ENCODE peak calls at places on chromosomes 12 and 14, in seven cellular contexts. One of them, this sample, is unnamed.

GRCh38 chr12:3962661-3963483 is 89.7 kb upstream of the PARP11 start:
- DNase-seq in uterus: no peak
- DNase-seq in thyroid gland: no peak
- DNase-seq in A549: no peak
- DNase-seq in CD4-positive, alpha-beta memory T cell: peak; percentile 88
- DNase-seq in mesendoderm: peak; percentile 68
- DNase-seq in GM23338: no peak
- DNase-seq in this sample: peak; percentile 41

GRCh38 chr14:37668646-37669045 is 73.2 kb downstream of the TTC6 start:
- DNase-seq in mesendoderm: no peak
- DNase-seq in CD4-positive, alpha-beta memory T cell: no peak
- DNase-seq in A549: no peak
- DNase-seq in uterus: no peak
- DNase-seq in GM23338: no peak
- DNase-seq in thyroid gland: no peak
- DNase-seq in this sample: no peak

GRCh38 chr12:104568881-104569280 is 112.1 kb downstream of the CHST11 start:
- DNase-seq in mesendoderm: no peak
- DNase-seq in uterus: no peak
- DNase-seq in GM23338: no peak
- DNase-seq in thyroid gland: no peak
- DNase-seq in A549: no peak
- DNase-seq in CD4-positive, alpha-beta memory T cell: no peak
- DNase-seq in this sample: no peak

GRCh38 chr12:89994901-89995300 is 286.3 kb upstream of the ATP2B1 start:
- DNase-seq in GM23338: no peak
- DNase-seq in mesendoderm: no peak
- DNase-seq in CD4-positive, alpha-beta memory T cell: no peak
- DNase-seq in thyroid gland: no peak
- DNase-seq in uterus: no peak
- DNase-seq in A549: no peak
- DNase-seq in this sample: no peak

GRCh38 chr14:68016243-68016914 is 196.8 kb downstream of the RAD51B start:
- DNase-seq in uterus: no peak
- DNase-seq in GM23338: no peak
- DNase-seq in CD4-positive, alpha-beta memory T cell: no peak
- DNase-seq in mesendoderm: no peak
- DNase-seq in thyroid gland: no peak
- DNase-seq in A549: no peak
- DNase-seq in this sample: no peak

GRCh38 chr14:92973265-92973797 is 50.4 kb downstream of the CHGA start:
- DNase-seq in A549: no peak
- DNase-seq in thyroid gland: peak; percentile 90
- DNase-seq in uterus: peak; percentile 87
- DNase-seq in GM23338: peak; percentile 89
- DNase-seq in CD4-positive, alpha-beta memory T cell: no peak
- DNase-seq in mesendoderm: peak; percentile 76
- DNase-seq in this sample: no peak

GRCh38 chr14:30445394-30445793 is 113.6 kb upstream of the G2E3 start:
- DNase-seq in GM23338: no peak
- DNase-seq in mesendoderm: no peak
- DNase-seq in thyroid gland: no peak
- DNase-seq in A549: no peak
- DNase-seq in CD4-positive, alpha-beta memory T cell: no peak
- DNase-seq in uterus: no peak
- DNase-seq in this sample: no peak

GRCh38 chr12:115598827-115599226 is 678.7 kb downstream of the MED13L start:
- DNase-seq in uterus: no peak
- DNase-seq in mesendoderm: peak; percentile 39
- DNase-seq in GM23338: peak; percentile 34
- DNase-seq in CD4-positive, alpha-beta memory T cell: no peak
- DNase-seq in thyroid gland: peak; percentile 5
- DNase-seq in A549: no peak
- DNase-seq in this sample: no peak

GRCh38 chr12:97148941-97149559 is 242.0 kb downstream of the NEDD1 start:
- DNase-seq in GM23338: peak; percentile 89
- DNase-seq in A549: peak; percentile 24
- DNase-seq in mesendoderm: peak; percentile 78
- DNase-seq in CD4-positive, alpha-beta memory T cell: peak; percentile 25
- DNase-seq in uterus: no peak
- DNase-seq in thyroid gland: peak; percentile 65
- DNase-seq in this sample: peak; percentile 25

GRCh38 chr12:71032933-71033332 is 112.4 kb upstream of the PTPRR start:
- DNase-seq in CD4-positive, alpha-beta memory T cell: no peak
- DNase-seq in mesendoderm: no peak
- DNase-seq in GM23338: no peak
- DNase-seq in A549: no peak
- DNase-seq in uterus: no peak
- DNase-seq in thyroid gland: no peak
- DNase-seq in this sample: no peak

GRCh38 chr12:86496595-86496994 is 240.4 kb upstream of the MGAT4C start:
- DNase-seq in mesendoderm: no peak
- DNase-seq in thyroid gland: no peak
- DNase-seq in A549: no peak
- DNase-seq in CD4-positive, alpha-beta memory T cell: no peak
- DNase-seq in uterus: no peak
- DNase-seq in GM23338: no peak
- DNase-seq in this sample: no peak

GRCh38 chr12:49546481-49546880 is 7.7 kb downstream of the KCNH3 start:
- DNase-seq in thyroid gland: no peak
- DNase-seq in GM23338: no peak
- DNase-seq in mesendoderm: no peak
- DNase-seq in A549: no peak
- DNase-seq in uterus: no peak
- DNase-seq in CD4-positive, alpha-beta memory T cell: no peak
- DNase-seq in this sample: no peak

GRCh38 chr12:74412607-74413230 is 124.9 kb upstream of the ATXN7L3B start:
- DNase-seq in mesendoderm: peak; percentile 19
- DNase-seq in GM23338: peak; percentile 48
- DNase-seq in thyroid gland: no peak
- DNase-seq in uterus: no peak
- DNase-seq in A549: no peak
- DNase-seq in CD4-positive, alpha-beta memory T cell: no peak
- DNase-seq in this sample: no peak

GRCh38 chr14:57533214-57533613 is 39.6 kb upstream of the CCDC198 start:
- DNase-seq in thyroid gland: peak; percentile 13
- DNase-seq in GM23338: peak; percentile 63
- DNase-seq in A549: peak; percentile 5
- DNase-seq in CD4-positive, alpha-beta memory T cell: no peak
- DNase-seq in mesendoderm: peak; percentile 49
- DNase-seq in uterus: no peak
- DNase-seq in this sample: no peak

GRCh38 chr14:28061006-28061405 is 705.6 kb upstream of the FOXG1 start:
- DNase-seq in A549: no peak
- DNase-seq in mesendoderm: peak; percentile 71
- DNase-seq in thyroid gland: no peak
- DNase-seq in GM23338: no peak
- DNase-seq in CD4-positive, alpha-beta memory T cell: no peak
- DNase-seq in uterus: no peak
- DNase-seq in this sample: no peak

GRCh38 chr14:55160989-55161388 is 30.4 kb downstream of the DLGAP5 start:
- DNase-seq in A549: peak; percentile 38
- DNase-seq in thyroid gland: no peak
- DNase-seq in mesendoderm: no peak
- DNase-seq in uterus: no peak
- DNase-seq in GM23338: no peak
- DNase-seq in CD4-positive, alpha-beta memory T cell: peak; percentile 49
- DNase-seq in this sample: no peak

GRCh38 chr12:56020437-56021189 is at the start of gene IKZF4:
- DNase-seq in thyroid gland: peak; percentile 60
- DNase-seq in CD4-positive, alpha-beta memory T cell: no peak
- DNase-seq in mesendoderm: peak; percentile 89
- DNase-seq in A549: no peak
- DNase-seq in uterus: peak; percentile 85
- DNase-seq in GM23338: peak; percentile 85
- DNase-seq in this sample: no peak

GRCh38 chr12:32897688-32898573 is 1.4 kb upstream of the PKP2 start:
- DNase-seq in mesendoderm: no peak
- DNase-seq in uterus: no peak
- DNase-seq in A549: no peak
- DNase-seq in CD4-positive, alpha-beta memory T cell: no peak
- DNase-seq in thyroid gland: peak; percentile 1
- DNase-seq in GM23338: no peak
- DNase-seq in this sample: no peak

GRCh38 chr12:30320561-30320960 is 375.1 kb downstream of the IPO8 start:
- DNase-seq in A549: no peak
- DNase-seq in thyroid gland: no peak
- DNase-seq in uterus: no peak
- DNase-seq in GM23338: no peak
- DNase-seq in mesendoderm: no peak
- DNase-seq in CD4-positive, alpha-beta memory T cell: no peak
- DNase-seq in this sample: no peak

GRCh38 chr14:64717870-64718269 is 13.6 kb downstream of the PLEKHG3 start:
- DNase-seq in A549: no peak
- DNase-seq in mesendoderm: peak; percentile 23
- DNase-seq in uterus: peak; percentile 29
- DNase-seq in GM23338: no peak
- DNase-seq in CD4-positive, alpha-beta memory T cell: no peak
- DNase-seq in thyroid gland: peak; percentile 63
- DNase-seq in this sample: no peak

GRCh38 chr14:64718762-64719161 is 14.5 kb downstream of the PLEKHG3 start:
- DNase-seq in CD4-positive, alpha-beta memory T cell: no peak
- DNase-seq in thyroid gland: no peak
- DNase-seq in uterus: peak; percentile 19
- DNase-seq in A549: no peak
- DNase-seq in mesendoderm: peak; percentile 46
- DNase-seq in GM23338: no peak
- DNase-seq in this sample: no peak

GRCh38 chr14:64721391-64721791 is 17.2 kb downstream of the PLEKHG3 start:
- DNase-seq in GM23338: no peak
- DNase-seq in CD4-positive, alpha-beta memory T cell: no peak
- DNase-seq in uterus: peak; percentile 54
- DNase-seq in mesendoderm: no peak
- DNase-seq in A549: no peak
- DNase-seq in thyroid gland: peak; percentile 80
- DNase-seq in this sample: no peak

GRCh38 chr14:64720190-64720589 is 16.0 kb downstream of the PLEKHG3 start:
- DNase-seq in thyroid gland: peak; percentile 33
- DNase-seq in uterus: peak; percentile 10
- DNase-seq in GM23338: no peak
- DNase-seq in A549: peak; percentile 91
- DNase-seq in CD4-positive, alpha-beta memory T cell: no peak
- DNase-seq in mesendoderm: peak; percentile 83
- DNase-seq in this sample: no peak

DNA sequence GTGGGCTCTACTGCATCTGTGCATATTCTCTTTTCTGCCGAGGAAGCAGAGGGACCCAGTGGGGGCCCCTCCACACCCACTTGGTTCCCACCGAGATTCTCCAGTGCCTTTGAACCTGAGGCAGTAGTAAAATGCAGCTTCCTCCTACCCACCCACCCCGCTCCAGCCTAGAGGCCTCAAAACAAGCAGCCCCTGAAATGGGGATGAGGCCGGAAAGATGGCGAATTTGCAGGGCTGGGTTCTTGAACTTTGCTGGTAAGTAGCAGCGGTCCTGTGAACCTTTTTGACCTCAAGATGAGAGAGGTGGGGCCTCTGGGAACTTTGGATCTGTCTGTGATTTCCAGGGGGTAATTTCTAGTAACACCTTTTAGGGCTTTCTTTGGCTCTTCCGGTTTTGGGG is 15.4 kb downstream of the PLEKHG3 start:
- DNase-seq in mesendoderm: peak; percentile 10
- DNase-seq in A549: no peak
- DNase-seq in CD4-positive, alpha-beta memory T cell: no peak
- DNase-seq in GM23338: no peak
- DNase-seq in thyroid gland: no peak
- DNase-seq in uterus: peak; percentile 8
- DNase-seq in this sample: no peak
- H3K4me1 ChIP-seq in mesendoderm: peaks cover 62% of the 10 kb centered on the region
- H3K4me1 ChIP-seq in A549: peaks cover 94% of the 10 kb centered on the region
- H3K4me1 ChIP-seq in CD4-positive, alpha-beta memory T cell: peaks cover 100% of the 10 kb centered on the region
- H3K4me1 ChIP-seq in GM23338: peaks cover 84% of the 10 kb centered on the region
- H3K4me1 ChIP-seq in thyroid gland: peaks cover 94% of the 10 kb centered on the region
- H3K4me1 ChIP-seq in uterus: peaks cover 36% of the 10 kb centered on the region
- H3K4me1 ChIP-seq in this sample: peaks cover 98% of the 10 kb centered on the region

GRCh38 chr12:121516437-121517011 is 64.3 kb downstream of the KDM2B start:
- DNase-seq in CD4-positive, alpha-beta memory T cell: no peak
- DNase-seq in mesendoderm: peak; percentile 63
- DNase-seq in A549: no peak
- DNase-seq in thyroid gland: no peak
- DNase-seq in GM23338: no peak
- DNase-seq in uterus: no peak
- DNase-seq in this sample: no peak
- H3K4me3 ChIP-seq in CD4-positive, alpha-beta memory T cell: no peak overlapping the region
- H3K4me3 ChIP-seq in mesendoderm: no peak overlapping the region
- H3K4me3 ChIP-seq in A549: no peak overlapping the region
- H3K4me3 ChIP-seq in thyroid gland: no peak overlapping the region
- H3K4me3 ChIP-seq in GM23338: no peak overlapping the region
- H3K4me3 ChIP-seq in uterus: no peak overlapping the region
- H3K4me3 ChIP-seq in this sample: no peak overlapping the region

DNA sequence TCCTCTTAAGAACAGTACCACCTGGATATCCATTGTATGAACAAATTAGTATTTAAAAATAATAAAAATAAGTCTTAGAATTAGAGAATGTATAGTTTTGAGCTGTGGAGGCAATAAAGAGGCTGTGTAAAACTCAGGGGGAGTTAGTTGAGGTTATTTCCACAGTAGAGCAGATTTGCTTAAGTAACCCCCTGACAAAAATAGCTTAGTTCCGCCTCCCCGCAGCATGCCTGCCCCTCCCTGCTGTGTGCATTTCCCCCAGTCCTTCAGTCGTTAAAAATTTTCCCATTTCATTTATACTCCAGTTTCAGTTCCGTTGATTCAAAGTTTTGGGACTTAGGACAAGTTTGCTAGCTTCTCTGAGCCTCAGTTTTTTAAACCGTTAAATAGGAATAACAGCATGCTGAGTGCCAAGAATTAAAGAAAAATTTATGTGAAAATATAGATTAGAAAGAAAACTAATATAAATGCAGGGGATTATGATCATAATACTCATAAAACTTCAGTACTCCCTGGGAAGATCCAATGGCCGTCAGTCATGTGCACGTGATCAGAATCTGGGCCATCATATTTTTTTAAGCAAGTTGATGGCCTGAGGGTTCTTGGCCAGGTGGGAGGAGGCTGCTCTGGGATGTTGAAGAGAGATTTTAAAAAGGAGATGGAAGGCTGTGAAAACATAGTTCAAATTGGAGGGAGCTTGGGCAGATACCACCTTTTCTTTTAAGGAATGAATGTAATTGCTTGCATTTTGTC is 14.5 kb upstream of the SLC38A2 start:
- DNase-seq in GM23338: peak; percentile 67
- DNase-seq in mesendoderm: peak; percentile 67
- DNase-seq in thyroid gland: peak; percentile 38
- DNase-seq in CD4-positive, alpha-beta memory T cell: no peak
- DNase-seq in A549: no peak
- DNase-seq in uterus: peak; percentile 54
- DNase-seq in this sample: no peak
- H3K4me1 ChIP-seq in GM23338: peaks cover 76% of the 10 kb centered on the region
- H3K4me1 ChIP-seq in mesendoderm: peaks cover 14% of the 10 kb centered on the region
- H3K4me1 ChIP-seq in thyroid gland: peaks cover 59% of the 10 kb centered on the region
- H3K4me1 ChIP-seq in CD4-positive, alpha-beta memory T cell: peaks cover 30% of the 10 kb centered on the region
- H3K4me1 ChIP-seq in A549: peaks cover 78% of the 10 kb centered on the region
- H3K4me1 ChIP-seq in uterus: peaks cover 3% of the 10 kb centered on the region
- H3K4me1 ChIP-seq in this sample: peaks cover 7% of the 10 kb centered on the region

DNA sequence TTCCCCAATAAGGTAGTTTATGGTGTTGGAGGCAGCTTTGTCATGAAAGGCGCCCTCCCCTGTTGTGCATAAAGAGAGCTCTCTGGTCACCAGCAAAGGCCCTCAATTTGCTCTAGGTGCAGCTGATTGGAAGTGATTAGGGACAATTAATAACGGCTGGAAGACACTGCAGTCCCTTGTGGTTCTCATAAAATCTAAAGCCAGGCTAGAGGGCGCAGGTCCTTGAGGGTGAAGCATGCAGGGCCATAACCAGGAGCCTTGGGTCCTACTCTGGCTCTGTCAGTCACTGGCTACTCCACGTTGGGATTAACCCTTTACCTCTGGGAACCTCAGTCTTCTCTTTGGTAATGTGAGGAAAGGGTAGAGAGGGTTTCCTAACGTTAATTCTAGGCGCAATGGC is 1.9 kb downstream of the DAAM1 start:
- DNase-seq in mesendoderm: peak; percentile 80
- DNase-seq in CD4-positive, alpha-beta memory T cell: no peak
- DNase-seq in thyroid gland: no peak
- DNase-seq in GM23338: peak; percentile 75
- DNase-seq in A549: peak; percentile 15
- DNase-seq in uterus: no peak
- DNase-seq in this sample: peak; percentile 0
- H3K4me3 ChIP-seq in mesendoderm: peak overlapping the region; percentile 37
- H3K4me3 ChIP-seq in CD4-positive, alpha-beta memory T cell: peak overlapping the region; percentile 82
- H3K4me3 ChIP-seq in thyroid gland: no peak overlapping the region
- H3K4me3 ChIP-seq in GM23338: peak overlapping the region; percentile 95
- H3K4me3 ChIP-seq in A549: peak overlapping the region; percentile 81
- H3K4me3 ChIP-seq in uterus: peak overlapping the region; percentile 98
- H3K4me3 ChIP-seq in this sample: peak overlapping the region; percentile 98